ENCODE peak calls at places on chromosome 21, in nine cellular contexts. C is GDM1, O is GM06990, Q is fibroblast of lung, G is GM03348, Y is glutamatergic neuron, X is GM13976, J is HCT116, R is foreskin fibroblast. B is an unnamed sample.
A peak's percentile ranks its signal among the peaks of the same experiment; 100 is the strongest.

GRCh38 chr21:37758997-37759396 is 157.3 kb downstream of the KCNJ6 start:
- DNase-seq in C (no peak), O (no peak), Q (peak; percentile 59), G (peak; percentile 83), Y (peak; percentile 82), X (peak; percentile 41), J (no peak), R (peak; percentile 76), B (peak; percentile 79)

GRCh38 chr21:26136686-26137085 is 33.9 kb downstream of the APP start:
- DNase-seq in C (peak; percentile 39), O (peak; percentile 47), Q (no peak), G (no peak), Y (no peak), X (peak; percentile 50), J (no peak), R (no peak), B (no peak)

GRCh38 chr21:44437371-44437695 is 18.0 kb upstream of the LRRC3 start:
- DNase-seq in C (no peak), O (no peak), Q (no peak), G (no peak), Y (no peak), X (no peak), J (no peak), R (no peak), B (no peak)

GRCh38 chr21:29117372-29117955 is 13.0 kb upstream of the MAP3K7CL start:
- DNase-seq in C (no peak), O (peak; percentile 70), Q (no peak), G (no peak), Y (no peak), X (peak; percentile 42), J (no peak), R (no peak), B (no peak)

GRCh38 chr21:41762236-41762635 is 4.6 kb downstream of the RIPK4 start:
- DNase-seq in C (no peak), O (no peak), Q (no peak), G (no peak), Y (no peak), X (no peak), J (no peak), R (no peak), B (peak; percentile 88)

GRCh38 chr21:46357335-46357604 is 33.3 kb downstream of the PCNT start:
- DNase-seq in C (no peak), O (no peak), Q (no peak), G (no peak), Y (no peak), X (no peak), J (no peak), R (no peak), B (no peak)

GRCh38 chr21:34845521-34846213 is 176.9 kb downstream of the CLIC6 start:
- DNase-seq in C (no peak), O (peak; percentile 58), Q (peak; percentile 93), G (no peak), Y (no peak), X (peak; percentile 77), J (peak; percentile 75), R (peak; percentile 76), B (no peak)

GRCh38 chr21:20004353-20004752 is 993.9 kb upstream of the NCAM2 start:
- DNase-seq in C (no peak), O (no peak), Q (no peak), G (no peak), Y (no peak), X (no peak), J (no peak), R (no peak), B (no peak)

GRCh38 chr21:31098576-31099005 is 60.3 kb upstream of the KRTAP19-8 start:
- DNase-seq in C (peak; percentile 12), O (peak; percentile 35), Q (peak; percentile 61), G (peak; percentile 83), Y (peak; percentile 84), X (peak; percentile 64), J (peak; percentile 51), R (peak; percentile 79), B (peak; percentile 84)

GRCh38 chr21:37032877-37033471 is 26.5 kb downstream of the RIPPLY3 start:
- DNase-seq in C (no peak), O (no peak), Q (peak; percentile 60), G (peak; percentile 55), Y (no peak), X (no peak), J (peak; percentile 51), R (peak; percentile 85), B (no peak)

GRCh38 chr21:16913010-16913409 is 599.8 kb upstream of the CXADR start:
- DNase-seq in C (no peak), O (no peak), Q (no peak), G (no peak), Y (peak; percentile 16), X (no peak), J (no peak), R (no peak), B (peak; percentile 17)

GRCh38 chr21:43708745-43709381 is 10.1 kb upstream of the PDXK start:
- DNase-seq in C (no peak), O (no peak), Q (no peak), G (no peak), Y (no peak), X (no peak), J (no peak), R (no peak), B (no peak)